ENCODE peak calls at places on chromosomes 4 and X, in six cellular contexts. P is kidney; Y is stimulated activated CD8-positive, alpha-beta memory T cell treated with anti-CD3 and anti-CD28 coated beads, Interleukin-4, amount 100 ng/mL, for 1 hour; J is frontal cortex; C is K562; S is CD8-positive, alpha-beta T cell. R is an unnamed sample.

GRCh38 chr4:158766419-158767044 is 2.3 kb upstream of the FNIP2 start:
- DNase-seq in P (no peak), Y (no peak), J (no peak), C (no peak), S (no peak), R (no peak)

GRCh38 chr4:101711590-101712255 is 78.8 kb upstream of the BANK1 start:
- DNase-seq in P (no peak), Y (no peak), J (no peak), C (no peak), S (no peak), R (no peak)

GRCh38 chrX:69238960-69239231 is 73.6 kb upstream of the PJA1 start:
- DNase-seq in P (no peak), Y (no peak), J (no peak), C (no peak), S (no peak), R (no peak)

GRCh38 chr4:122010610-122011009 is 58.8 kb upstream of the TRPC3 start:
- DNase-seq in P (no peak), Y (no peak), J (no peak), C (no peak), S (no peak), R (no peak)

GRCh38 chr4:6269651-6270511 is at the start of gene WFS1:
- DNase-seq in P (peak), Y (peak), J (peak), C (peak), S (peak), R (peak)

GRCh38 chrX:20059467-20060128 is 57.1 kb downstream of the MAP7D2 start:
- DNase-seq in P (no peak), Y (no peak), J (no peak), C (no peak), S (no peak), R (no peak)

GRCh38 chr4:112282860-112283667 is 2.6 kb downstream of the TIFA start:
- DNase-seq in P (no peak), Y (no peak), J (no peak), C (no peak), S (no peak), R (no peak)

GRCh38 chr4:74640111-74640903 is 154.0 kb downstream of the BTC start:
- DNase-seq in P (no peak), Y (no peak), J (no peak), C (no peak), S (no peak), R (no peak)

GRCh38 chr4:7939377-7940108 is at the start of gene AFAP1:
- DNase-seq in P (peak), Y (peak), J (peak), C (peak), S (peak), R (peak)

GRCh38 chr4:186472948-186473347 is 82.4 kb downstream of the MTNR1A start:
- DNase-seq in P (no peak), Y (no peak), J (no peak), C (no peak), S (no peak), R (no peak)

GRCh38 chrX:32582729-32583128 is 628.6 kb downstream of the DMD start:
- DNase-seq in P (no peak), Y (no peak), J (no peak), C (no peak), S (no peak), R (no peak)

GRCh38 chr4:94995684-94996394 is 238.1 kb downstream of the BMPR1B start:
- DNase-seq in P (no peak), Y (no peak), J (no peak), C (no peak), S (no peak), R (peak)

GRCh38 chr4:93776386-93777080 is 52.0 kb upstream of the ATOH1 start:
- DNase-seq in P (no peak), Y (no peak), J (no peak), C (no peak), S (no peak), R (no peak)